ENCODE peak calls at places on chromosomes 12 and 14, in nine cellular contexts. D, N, R, E, L, Y, X, F and I are unnamed samples.

GRCh38 chr14:92409069-92409468 is 86.1 kb downstream of the SLC24A4 start:
- DNase-seq in D (no peak), E (no peak), X (no peak), N (no peak), F (no peak), R (no peak), L (no peak), Y (no peak), I (no peak)

GRCh38 chr12:50661300-50662120 is 102.4 kb upstream of the ATF1 start:
- DNase-seq in R (no peak), E (no peak), L (no peak), D (no peak), N (no peak), Y (no peak), X (no peak), F (no peak), I (no peak)

GRCh38 chr14:52553002-52553670 is 500 bp downstream of the GPR137C start:
- DNase-seq in Y (peak; percentile 39), X (peak; percentile 24), F (no peak), E (no peak), L (no peak), D (no peak), N (peak; percentile 65), R (peak; percentile 39), I (peak; percentile 36)

GRCh38 chr14:69941768-69942742 is 62.8 kb downstream of the SMOC1 start:
- DNase-seq in F (no peak), E (no peak), L (no peak), X (no peak), R (no peak), Y (no peak), N (no peak), D (no peak), I (no peak)

GRCh38 chr14:60647081-60647836 is 2.0 kb downstream of the SIX1 start:
- DNase-seq in L (no peak), Y (no peak), R (no peak), N (no peak), D (no peak), F (peak; percentile 54), E (peak; percentile 69), X (peak; percentile 76), I (no peak)

GRCh38 chr12:27236498-27236897 is 7.6 kb upstream of the STK38L start:
- DNase-seq in X (no peak), Y (no peak), D (peak; percentile 13), L (no peak), E (peak; percentile 50), N (no peak), F (no peak), R (no peak), I (no peak)

GRCh38 chr14:71121711-71122110 is 214.5 kb downstream of the PCNX1 start:
- DNase-seq in E (no peak), F (no peak), N (no peak), X (no peak), L (no peak), Y (no peak), R (no peak), D (no peak), I (no peak)

GRCh38 chr14:63295231-63295685 is 23.5 kb downstream of the GPHB5 start:
- DNase-seq in E (no peak), D (no peak), Y (no peak), R (no peak), L (no peak), X (no peak), N (no peak), F (no peak), I (no peak)

GRCh38 chr12:57460457-57461325 is 1.1 kb downstream of the GLI1 start:
- DNase-seq in Y (no peak), D (no peak), X (no peak), F (peak; percentile 85), E (no peak), L (no peak), R (no peak), N (no peak), I (no peak)

GRCh38 chr12:113881588-113881987 is 84.5 kb downstream of the RBM19 start:
- DNase-seq in X (no peak), L (no peak), Y (no peak), F (no peak), R (no peak), D (no peak), N (no peak), E (no peak), I (no peak)

GRCh38 chr14:102125546-102125945 is 14.2 kb upstream of the WDR20 start:
- DNase-seq in Y (no peak), E (no peak), F (peak; percentile 32), L (no peak), R (no peak), X (no peak), N (no peak), D (no peak), I (no peak)

GRCh38 chr14:51236314-51236713 is 3.7 kb upstream of the TMX1 start:
- DNase-seq in D (no peak), X (no peak), N (no peak), L (no peak), F (no peak), Y (no peak), E (peak; percentile 47), R (no peak), I (no peak)

GRCh38 chr12:29429999-29430698 is 49.2 kb upstream of the ERGIC2 start:
- DNase-seq in D (no peak), R (no peak), L (no peak), N (no peak), E (no peak), X (no peak), Y (no peak), F (no peak), I (no peak)

DNA sequence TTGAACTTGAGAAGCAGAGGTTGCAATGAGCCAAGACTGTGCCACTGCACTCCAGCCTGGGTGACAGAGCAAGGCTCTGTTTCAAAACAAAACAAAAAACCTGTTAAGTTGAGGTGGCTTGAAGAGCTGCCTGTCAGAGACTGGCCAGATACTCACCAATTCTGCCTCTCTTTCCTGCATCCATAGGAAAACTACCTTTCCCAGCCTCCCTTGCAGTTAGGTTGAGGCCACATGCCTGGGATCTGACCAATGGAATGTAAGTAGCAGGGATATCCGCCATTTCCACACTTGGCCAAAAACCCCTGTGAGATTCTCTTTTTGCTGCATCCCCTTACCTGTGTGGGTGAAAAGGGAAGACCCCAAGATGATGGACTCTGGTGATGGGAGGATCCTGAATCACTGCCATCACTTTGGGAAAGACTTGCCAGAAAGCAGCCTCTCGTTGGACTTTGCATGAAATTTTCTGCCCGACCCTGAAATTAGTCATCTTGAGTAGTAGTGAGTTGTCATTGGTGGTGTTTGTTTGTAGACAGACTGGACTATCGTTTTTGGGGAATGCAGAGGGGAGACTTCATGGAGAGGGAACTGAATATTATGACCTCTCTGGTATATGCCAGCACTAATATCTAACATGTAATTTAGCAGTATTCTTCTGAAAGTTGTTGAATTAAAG is 14.0 kb downstream of the GPR68 start:
- DNase-seq in N (no peak), F (peak; percentile 14), L (no peak), E (peak; percentile 36), R (no peak), D (no peak), Y (no peak), X (no peak), I (no peak)
- TF ChIP-seq POLR2A in N (no peak), F (no peak), L (no peak), E (no peak), R (no peak), D (no peak), Y (no peak), X (no peak), I (no peak)

GRCh38 chr12:106112094-106112822 is 26.5 kb downstream of the NUAK1 start:
- DNase-seq in N (no peak), Y (no peak), F (no peak), X (peak; percentile 78), R (no peak), E (peak; percentile 22), L (no peak), D (no peak), I (no peak)

GRCh38 chr12:106115450-106115849 is 23.3 kb downstream of the NUAK1 start:
- DNase-seq in Y (no peak), D (no peak), L (no peak), R (no peak), F (no peak), X (no peak), E (no peak), N (no peak), I (no peak)

GRCh38 chr12:106114084-106115068 is 24.4 kb downstream of the NUAK1 start:
- DNase-seq in L (no peak), E (peak; percentile 50), F (peak; percentile 83), D (no peak), X (no peak), N (no peak), Y (no peak), R (no peak), I (no peak)

GRCh38 chr12:106113042-106113441 is 25.7 kb downstream of the NUAK1 start:
- DNase-seq in D (peak; percentile 19), F (no peak), L (no peak), E (peak; percentile 68), R (no peak), Y (no peak), X (no peak), N (no peak), I (no peak)

GRCh38 chr12:106113446-106114083 is 25.2 kb downstream of the NUAK1 start:
- DNase-seq in F (peak; percentile 76), R (no peak), D (no peak), L (no peak), N (no peak), Y (no peak), X (no peak), E (no peak), I (no peak)
- H3K27ac ChIP-seq in F (peak overlapping the region; percentile 87), R (peak overlapping the region; percentile 75), D (no peak overlapping the region), L (peak overlapping the region; percentile 82), N (peak overlapping the region; percentile 19), Y (no peak overlapping the region), X (peak overlapping the region; percentile 8), E (peak overlapping the region; percentile 13), I (no peak overlapping the region)

GRCh38 chr12:5537771-5538170 is 105.9 kb downstream of the NTF3 start:
- DNase-seq in R (no peak), D (no peak), E (no peak), Y (no peak), X (no peak), N (no peak), L (no peak), F (no peak), I (no peak)
- TF ChIP-seq POLR2A in R (no peak), D (no peak), E (no peak), Y (no peak), X (no peak), N (no peak), L (no peak), F (no peak), I (no peak)

GRCh38 chr14:21261824-21262223 is 7.4 kb downstream of the HNRNPC start:
- DNase-seq in F (no peak), Y (no peak), L (no peak), R (no peak), D (no peak), E (no peak), N (no peak), X (no peak), I (no peak)

GRCh38 chr14:21263284-21264024 is 5.8 kb downstream of the HNRNPC start:
- DNase-seq in D (no peak), F (no peak), X (no peak), R (no peak), E (peak; percentile 49), Y (no peak), L (no peak), N (no peak), I (no peak)

GRCh38 chr14:21264025-21264801 is 5.0 kb downstream of the HNRNPC start:
- DNase-seq in D (no peak), L (no peak), X (no peak), Y (no peak), N (no peak), E (peak; percentile 91), F (no peak), R (no peak), I (no peak)

GRCh38 chr14:21258889-21259787 is 10.1 kb downstream of the HNRNPC start:
- DNase-seq in R (no peak), D (no peak), X (no peak), E (no peak), F (no peak), N (no peak), L (no peak), Y (no peak), I (no peak)

GRCh38 chr14:21262410-21262809 is 6.8 kb downstream of the HNRNPC start:
- DNase-seq in D (no peak), E (no peak), Y (no peak), L (no peak), N (no peak), R (no peak), X (no peak), F (no peak), I (no peak)
- H3K27ac ChIP-seq in D (no peak overlapping the region), E (no peak overlapping the region), Y (no peak overlapping the region), L (no peak overlapping the region), N (no peak overlapping the region), R (peak overlapping the region; percentile 26), X (no peak overlapping the region), F (no peak overlapping the region), I (no peak overlapping the region)